ENCODE peak calls at places on chromosomes 7 and 10, in eight cellular contexts. T is SJSA1; K is skeletal muscle cell; Q is stimulated activated CD4-positive, alpha-beta T cell treated with anti-CD3 and anti-CD28 coated beads, Interleukin-12 subunit alpha, Interleukin-12 subunit beta, amount 100 ng/mL, for 4 hours; M is left lung; D is endothelial cell; B is hypothalamus; U is HuH-7.5. W is an unnamed sample.

GRCh38 chr10:21499580-21499909 is 25.9 kb downstream of the SKIDA1 start:
- DNase-seq in T (no peak), K (no peak), Q (no peak), M (no peak), D (peak), B (no peak), U (no peak), W (no peak)

GRCh38 chr10:17214991-17215781 is 12.9 kb upstream of the VIM start:
- DNase-seq in T (peak), K (peak), Q (no peak), M (no peak), D (no peak), B (no peak), U (no peak), W (no peak)

GRCh38 chr7:94781236-94781635 is 125.3 kb upstream of the SGCE start:
- DNase-seq in T (no peak), K (no peak), Q (no peak), M (no peak), D (no peak), B (no peak), U (no peak), W (no peak)

GRCh38 chr7:123757095-123757494 is 8.3 kb upstream of the WASL start:
- DNase-seq in T (no peak), K (no peak), Q (no peak), M (no peak), D (no peak), B (no peak), U (no peak), W (no peak)

GRCh38 chr10:122126763-122127659 is 138.0 kb downstream of the TACC2 start:
- DNase-seq in T (peak), K (peak), Q (no peak), M (no peak), D (no peak), B (no peak), U (no peak), W (no peak)

GRCh38 chr10:5515948-5516761 is 8.6 kb upstream of the CALML3 start:
- DNase-seq in T (no peak), K (no peak), Q (no peak), M (no peak), D (no peak), B (no peak), U (no peak), W (no peak)

GRCh38 chr7:30738026-30738915 is 13.7 kb upstream of the INMT start:
- DNase-seq in T (no peak), K (no peak), Q (no peak), M (no peak), D (no peak), B (no peak), U (no peak), W (no peak)

GRCh38 chr7:26990268-26990667 is 105.5 kb downstream of the HOXA1 start:
- DNase-seq in T (no peak), K (peak), Q (no peak), M (no peak), D (no peak), B (no peak), U (no peak), W (no peak)

GRCh38 chr10:79153753-79154152 is 85.0 kb downstream of the ZMIZ1 start:
- DNase-seq in T (no peak), K (no peak), Q (no peak), M (no peak), D (no peak), B (no peak), U (no peak), W (no peak)

GRCh38 chr7:123865517-123866117 is 20.6 kb downstream of the HYAL4 start:
- DNase-seq in T (no peak), K (peak), Q (peak), M (no peak), D (peak), B (no peak), U (no peak), W (no peak)

GRCh38 chr10:50585921-50586739 is 37.6 kb downstream of the SGMS1 start:
- DNase-seq in T (no peak), K (peak), Q (no peak), M (no peak), D (no peak), B (no peak), U (no peak), W (no peak)

GRCh38 chr10:71982269-71983178 is 18.3 kb downstream of the CHST3 start:
- DNase-seq in T (no peak), K (no peak), Q (no peak), M (no peak), D (no peak), B (no peak), U (no peak), W (no peak)

GRCh38 chr7:141649137-141649864 is 52.7 kb downstream of the DENND11 start:
- DNase-seq in T (no peak), K (no peak), Q (no peak), M (no peak), D (no peak), B (no peak), U (no peak), W (no peak)

GRCh38 chr10:31756131-31757119 is 172.2 kb downstream of the ARHGAP12 start:
- DNase-seq in T (no peak), K (no peak), Q (no peak), M (no peak), D (no peak), B (no peak), U (no peak), W (no peak)

GRCh38 chr7:99762680-99763327 is 21.2 kb downstream of the CYP3A4 start:
- DNase-seq in T (no peak), K (peak), Q (no peak), M (peak), D (no peak), B (no peak), U (no peak), W (peak)

GRCh38 chr10:127887497-127888415 is 5.0 kb downstream of the CLRN3 start:
- DNase-seq in T (no peak), K (no peak), Q (no peak), M (no peak), D (no peak), B (no peak), U (no peak), W (no peak)

GRCh38 chr7:116977172-116977571 is 23.9 kb downstream of the ST7 start:
- DNase-seq in T (no peak), K (no peak), Q (no peak), M (no peak), D (no peak), B (no peak), U (no peak), W (no peak)

GRCh38 chr7:92246363-92247101 is 758 bp downstream of the ANKIB1 start:
- DNase-seq in T (peak), K (no peak), Q (peak), M (no peak), D (peak), B (peak), U (peak), W (no peak)

GRCh38 chr10:84493951-84494848 is 165.8 kb downstream of the CCSER2 start:
- DNase-seq in T (peak), K (no peak), Q (no peak), M (no peak), D (no peak), B (no peak), U (no peak), W (no peak)

GRCh38 chr10:88979153-88979562 is 11.4 kb upstream of the FAS start:
- DNase-seq in T (peak), K (peak), Q (no peak), M (no peak), D (no peak), B (no peak), U (no peak), W (no peak)

GRCh38 chr7:90244909-90245841 is at the start of gene CFAP69:
- DNase-seq in T (peak), K (peak), Q (peak), M (peak), D (peak), B (peak), U (peak), W (peak)

GRCh38 chr10:91616124-91616523 is 16.7 kb downstream of the PPP1R3C start:
- DNase-seq in T (no peak), K (no peak), Q (no peak), M (no peak), D (no peak), B (no peak), U (no peak), W (no peak)

GRCh38 chr7:150695654-150696053 is 10.1 kb downstream of the GIMAP2 start:
- DNase-seq in T (no peak), K (no peak), Q (no peak), M (no peak), D (no peak), B (no peak), U (no peak), W (no peak)

GRCh38 chr10:12484945-12485805 is 135.8 kb downstream of the CAMK1D start:
- DNase-seq in T (no peak), K (no peak), Q (peak), M (no peak), D (no peak), B (no peak), U (no peak), W (no peak)

GRCh38 chr7:47520408-47520807 is 61.5 kb downstream of the TNS3 start:
- DNase-seq in T (no peak), K (peak), Q (no peak), M (no peak), D (no peak), B (no peak), U (no peak), W (no peak)

GRCh38 chr7:144468990-144469732 is 65.7 kb upstream of the NOBOX start:
- DNase-seq in T (no peak), K (no peak), Q (no peak), M (no peak), D (no peak), B (no peak), U (no peak), W (no peak)

GRCh38 chr7:149266451-149266850 is 4.5 kb downstream of the ZNF783 start:
- DNase-seq in T (no peak), K (no peak), Q (no peak), M (peak), D (no peak), B (no peak), U (no peak), W (no peak)

GRCh38 chr7:143884978-143885559 is 16.9 kb downstream of the TCAF1 start:
- DNase-seq in T (no peak), K (no peak), Q (no peak), M (peak), D (peak), B (peak), U (no peak), W (no peak)

GRCh38 chr7:101614939-101615302 is 14.2 kb downstream of the MYL10 start:
- DNase-seq in T (no peak), K (no peak), Q (no peak), M (peak), D (no peak), B (no peak), U (no peak), W (no peak)

GRCh38 chr7:28442540-28443420 is 30.5 kb downstream of the CREB5 start:
- DNase-seq in T (no peak), K (no peak), Q (no peak), M (no peak), D (no peak), B (no peak), U (no peak), W (no peak)

GRCh38 chr7:132065193-132065972 is 509.0 kb upstream of the PODXL start:
- DNase-seq in T (peak), K (peak), Q (no peak), M (no peak), D (no peak), B (no peak), U (no peak), W (peak)

GRCh38 chr7:27147211-27148030 is at the start of gene HOXA6:
- DNase-seq in T (no peak), K (no peak), Q (no peak), M (peak), D (no peak), B (no peak), U (no peak), W (no peak)

GRCh38 chr7:19143930-19144574 is 1.2 kb downstream of the FERD3L start:
- DNase-seq in T (no peak), K (no peak), Q (no peak), M (no peak), D (peak), B (no peak), U (no peak), W (peak)

GRCh38 chr10:100267237-100268104 is at the start of gene CWF19L1:
- DNase-seq in T (peak), K (peak), Q (peak), M (peak), D (peak), B (peak), U (peak), W (peak)

GRCh38 chr10:70778267-70778924 is 6.8 kb downstream of the TBATA start:
- DNase-seq in T (peak), K (no peak), Q (no peak), M (no peak), D (no peak), B (no peak), U (no peak), W (no peak)

GRCh38 chr7:121547341-121548092 is 151.4 kb upstream of the FAM3C start:
- DNase-seq in T (no peak), K (peak), Q (no peak), M (no peak), D (no peak), B (no peak), U (peak), W (no peak)